ENCODE peak calls at places on chromosomes 7 and 10, in eight cellular contexts. I, X, C, T, W, P, M and Z are unnamed samples.

GRCh38 chr7:111869266-111869665 is 307.0 kb upstream of the IMMP2L start:
- DNase-seq in I (no peak), P (no peak), W (no peak), M (no peak), T (no peak), C (no peak), X (no peak), Z (no peak)

GRCh38 chr7:22791204-22792158 is 31.2 kb downstream of the TOMM7 start:
- DNase-seq in M (no peak), C (no peak), W (no peak), T (peak; percentile 17), P (no peak), I (peak; percentile 54), X (no peak), Z (no peak)

GRCh38 chr10:102120987-102121738 is 995 bp upstream of the LDB1 start:
- DNase-seq in W (no peak), C (peak; percentile 95), M (no peak), P (peak; percentile 96), I (peak; percentile 66), T (no peak), X (no peak), Z (peak; percentile 71)

GRCh38 chr7:4273566-4274230 is 408.4 kb upstream of the FOXK1 start:
- DNase-seq in I (no peak), T (no peak), M (peak; percentile 46), X (no peak), C (no peak), P (no peak), W (no peak), Z (no peak)

GRCh38 chr10:93435621-93436385 is 46.3 kb downstream of the MYOF start:
- DNase-seq in X (no peak), M (no peak), I (peak; percentile 80), P (peak; percentile 61), T (no peak), W (no peak), C (no peak), Z (no peak)

GRCh38 chr7:24346129-24346528 is 62.1 kb downstream of the NPY start:
- DNase-seq in W (no peak), C (no peak), X (no peak), T (no peak), M (no peak), I (no peak), P (no peak), Z (no peak)

GRCh38 chr7:72467237-72467636 is 55.1 kb upstream of the CALN1 start:
- DNase-seq in I (no peak), X (no peak), C (no peak), P (no peak), M (no peak), W (no peak), T (no peak), Z (no peak)

GRCh38 chr10:6382081-6382480 is 179.3 kb downstream of the PFKFB3 start:
- DNase-seq in T (no peak), P (peak; percentile 77), X (peak; percentile 46), M (no peak), I (peak; percentile 55), C (no peak), W (no peak), Z (peak; percentile 29)

GRCh38 chr7:28433604-28434254 is 21.4 kb downstream of the CREB5 start:
- DNase-seq in C (no peak), M (no peak), X (no peak), W (no peak), I (peak; percentile 34), P (no peak), T (no peak), Z (no peak)

GRCh38 chr7:113008755-113009154 is 77.9 kb downstream of the GPR85 start:
- DNase-seq in X (no peak), C (no peak), M (no peak), I (no peak), T (no peak), W (no peak), P (no peak), Z (no peak)
- TF ChIP-seq CTCF in X (no peak), C (no peak), M (no peak), I (no peak), T (no peak), W (no peak), P (no peak), Z (no peak)

DNA sequence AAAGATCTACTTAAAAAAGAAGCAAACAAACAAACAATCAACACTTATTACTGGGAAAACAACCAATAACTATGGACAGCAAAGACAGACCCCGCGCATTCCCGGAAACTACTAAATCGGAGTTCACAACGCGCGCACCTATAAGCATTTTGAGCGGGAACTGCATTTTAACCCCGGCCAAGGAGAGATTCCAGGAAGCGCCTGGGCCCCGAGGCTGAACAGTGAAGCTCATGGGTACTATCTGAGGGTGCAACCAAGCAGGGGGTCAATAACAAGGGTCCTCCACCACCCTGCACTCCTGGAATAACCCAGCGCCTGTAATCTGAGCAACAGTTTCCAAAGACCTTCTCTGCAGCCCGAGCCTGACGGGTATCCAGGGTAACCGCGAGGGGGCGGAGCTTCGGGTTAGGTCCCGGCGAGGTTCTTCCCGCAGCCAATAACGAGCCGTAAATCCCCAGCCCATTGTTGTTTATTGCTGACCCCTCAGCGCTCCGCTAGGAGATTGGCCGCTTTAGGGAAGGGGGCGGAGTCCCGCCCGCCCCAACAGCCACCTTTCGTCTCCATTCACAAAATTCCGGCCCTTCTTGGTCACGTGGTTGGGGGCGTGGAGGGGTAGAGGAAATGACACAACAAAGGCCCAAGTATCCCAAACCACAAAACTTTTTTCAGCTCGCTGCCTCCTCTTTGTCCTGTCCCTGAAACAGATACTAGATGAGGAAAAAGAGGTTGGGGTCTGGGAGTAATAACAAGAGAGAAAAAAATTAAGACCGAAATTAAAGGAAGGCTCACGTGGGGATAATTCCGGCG is 1.7 kb upstream of the ETV1 start:
- DNase-seq in W (no peak), P (peak; percentile 98), I (peak; percentile 98), X (peak; percentile 59), T (peak; percentile 98), C (peak; percentile 81), M (peak; percentile 99), Z (peak; percentile 95)
- TF ChIP-seq CTCF in W (no peak), P (no peak), I (no peak), X (no peak), T (no peak), C (no peak), M (no peak), Z (no peak)

GRCh38 chr10:118734477-118734876 is 20.3 kb downstream of the CACUL1 start:
- DNase-seq in T (no peak), W (no peak), P (no peak), M (no peak), C (no peak), I (no peak), X (no peak), Z (no peak)
- TF ChIP-seq CTCF in T (no peak), W (no peak), P (peak; percentile 15), M (no peak), C (no peak), I (peak; percentile 44), X (peak; percentile 32), Z (peak; percentile 31)

DNA sequence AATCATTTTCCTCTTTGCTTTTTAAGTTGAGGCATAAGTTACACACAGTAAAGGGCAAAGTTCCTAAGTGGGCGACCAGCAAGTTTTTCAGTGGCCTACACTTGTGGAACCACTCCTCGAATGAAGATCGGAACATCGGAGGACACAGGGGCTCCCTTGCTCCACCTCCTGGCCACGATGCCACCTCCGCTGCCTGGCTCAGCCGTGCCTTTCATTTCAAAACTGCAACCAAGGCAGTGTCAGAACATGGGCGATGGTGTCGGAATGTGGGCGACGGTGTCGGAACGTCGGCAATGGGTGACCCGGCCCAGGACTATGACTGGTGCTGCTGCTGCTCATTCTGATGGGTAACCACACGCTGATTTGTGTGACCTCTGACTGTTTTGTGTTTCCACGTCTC is 9.6 kb upstream of the VIPR2 start:
- DNase-seq in M (no peak), C (no peak), T (no peak), X (no peak), W (no peak), P (no peak), I (no peak), Z (no peak)
- TF ChIP-seq CTCF in M (no peak), C (no peak), T (no peak), X (no peak), W (no peak), P (no peak), I (no peak), Z (no peak)

GRCh38 chr10:119252051-119252465 is 44.7 kb downstream of the GRK5 start:
- DNase-seq in I (peak; percentile 48), C (peak; percentile 50), X (no peak), T (no peak), W (no peak), P (no peak), M (no peak), Z (no peak)
- TF ChIP-seq CTCF in I (peak; percentile 12), C (peak; percentile 25), X (no peak), T (no peak), W (no peak), P (no peak), M (no peak), Z (peak; percentile 36)

DNA sequence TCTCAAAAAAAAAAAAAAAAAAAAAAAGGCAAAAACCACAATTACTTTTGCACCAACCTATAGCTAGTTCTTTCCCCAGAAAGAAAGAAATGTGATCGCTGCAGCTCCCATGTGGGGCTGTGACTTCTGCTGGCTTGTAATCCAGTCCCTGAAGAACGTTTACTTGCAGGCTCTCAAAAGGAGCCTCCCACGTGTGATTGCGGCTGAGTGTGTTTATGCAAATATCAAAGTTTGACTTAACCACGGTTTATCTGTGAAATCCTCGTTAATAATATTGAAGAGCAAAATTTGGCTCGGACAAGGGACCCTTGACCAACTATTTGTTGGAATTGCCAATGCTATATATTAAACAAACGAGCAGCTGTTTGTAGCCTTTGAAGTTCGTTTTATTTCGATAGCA is 470.1 kb upstream of the NRP1 start:
- DNase-seq in M (no peak), W (no peak), X (no peak), P (no peak), T (no peak), I (no peak), C (peak; percentile 56), Z (no peak)
- TF ChIP-seq CTCF in M (no peak), W (no peak), X (no peak), P (no peak), T (no peak), I (no peak), C (no peak), Z (no peak)

DNA sequence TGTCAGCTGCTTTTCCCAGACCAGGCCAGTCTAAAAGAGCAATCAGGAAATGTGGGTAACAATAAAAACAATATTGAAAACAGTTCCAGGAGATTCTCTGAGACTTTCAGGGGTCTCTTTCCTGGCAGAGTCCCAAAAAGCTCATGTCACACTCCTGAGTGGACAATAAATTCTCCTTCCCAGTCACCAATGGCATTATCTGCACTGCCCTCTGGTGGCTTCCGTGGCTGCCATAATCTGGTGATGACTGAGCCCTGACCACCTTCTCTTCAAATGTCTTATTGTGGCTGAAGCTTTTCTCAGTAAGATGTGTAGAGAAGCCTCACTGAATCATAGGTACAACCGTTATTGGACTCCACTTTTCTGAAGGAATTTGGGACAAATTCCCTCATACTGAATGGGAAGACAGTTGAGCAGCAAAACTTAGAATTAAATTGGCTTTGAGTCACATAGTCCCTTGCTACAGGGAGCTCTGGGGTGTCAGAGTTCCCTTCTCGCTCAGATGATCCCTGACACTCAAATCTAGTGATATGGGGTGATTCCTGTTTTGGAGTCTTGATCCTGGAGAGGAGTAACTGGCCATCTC is 24.4 kb upstream of the ASAH2 start:
- DNase-seq in P (no peak), X (peak; percentile 28), M (no peak), C (no peak), W (no peak), I (peak; percentile 32), T (peak; percentile 11), Z (no peak)
- TF ChIP-seq CTCF in P (no peak), X (peak; percentile 83), M (peak; percentile 24), C (no peak), W (peak; percentile 40), I (peak; percentile 55), T (no peak), Z (peak; percentile 49)